ENCODE peak calls at places on chromosomes 11 and 22, in eight cellular contexts. W is heart right ventricle, X is RWPE1, N is esophagus squamous epithelium, M is fibroblast of lung, D is H1, R is MM.1S, E is AG09319. G is an unnamed sample.

GRCh38 chr11:30710216-30710615 is 124.1 kb upstream of the MPPED2 start:
- DNase-seq in E (no peak), X (no peak), W (no peak), N (no peak), M (no peak), R (no peak), D (no peak), G (no peak)

GRCh38 chr22:42958937-42959336 is 56.0 kb downstream of the PACSIN2 start:
- DNase-seq in M (no peak), N (no peak), D (no peak), R (no peak), E (no peak), X (no peak), W (no peak), G (no peak)

GRCh38 chr22:31378123-31378522 is 21.3 kb upstream of the DRG1 start:
- DNase-seq in X (no peak), E (no peak), R (no peak), N (no peak), W (no peak), D (no peak), M (peak), G (no peak)

GRCh38 chr11:102552447-102553200 is 22.1 kb upstream of the MMP7 start:
- DNase-seq in N (no peak), W (no peak), M (no peak), R (no peak), X (peak), E (no peak), D (no peak), G (no peak)

GRCh38 chr11:8839957-8840945 is 70.7 kb upstream of the AKIP1 start:
- DNase-seq in W (no peak), M (peak), N (no peak), R (no peak), D (no peak), E (peak), X (no peak), G (peak)

GRCh38 chr11:94768602-94769511 is 701 bp downstream of the AMOTL1 start:
- DNase-seq in D (no peak), R (peak), N (no peak), X (no peak), E (no peak), W (peak), M (peak), G (peak)

GRCh38 chr11:64649304-64649703 is 58.3 kb downstream of the SLC22A12 start:
- DNase-seq in E (no peak), X (peak), M (peak), D (no peak), R (no peak), N (no peak), W (no peak), G (peak)

GRCh38 chr22:28237092-28237491 is 318.0 kb upstream of the PITPNB start:
- DNase-seq in X (no peak), W (no peak), N (no peak), D (no peak), M (no peak), E (no peak), R (no peak), G (no peak)

GRCh38 chr11:12799373-12799835 is 125.2 kb downstream of the TEAD1 start:
- DNase-seq in M (no peak), R (no peak), E (no peak), W (no peak), N (no peak), D (no peak), X (no peak), G (no peak)

GRCh38 chr11:114438303-114438702 is 964 bp upstream of the REXO2 start:
- DNase-seq in X (peak), M (no peak), E (no peak), N (no peak), D (no peak), R (no peak), W (no peak), G (no peak)

GRCh38 chr11:33692013-33692504 is 8.6 kb downstream of the C11orf91 start:
- DNase-seq in E (peak), N (no peak), W (no peak), R (no peak), M (peak), X (peak), D (no peak), G (no peak)

GRCh38 chr11:37712246-37712645 is 1114.2 kb upstream of the RAG2 start:
- DNase-seq in E (no peak), M (peak), D (peak), N (no peak), W (no peak), X (no peak), R (peak), G (no peak)

GRCh38 chr22:20803696-20804324 is 29.9 kb downstream of the SERPIND1 start:
- DNase-seq in W (peak), N (no peak), R (no peak), M (peak), E (no peak), X (no peak), D (peak), G (peak)

GRCh38 chr22:38860291-38861169 is 11.5 kb downstream of the CBX6 start:
- DNase-seq in D (no peak), R (no peak), N (no peak), X (no peak), E (no peak), W (no peak), M (no peak), G (no peak)

GRCh38 chr22:19896665-19897355 is 42.1 kb upstream of the GNB1L start:
- DNase-seq in W (no peak), D (no peak), X (no peak), R (no peak), E (no peak), M (no peak), N (no peak), G (no peak)

GRCh38 chr11:47847892-47848635 is at the start of gene NUP160:
- DNase-seq in D (peak), N (peak), R (peak), M (peak), E (no peak), W (peak), X (peak), G (peak)

GRCh38 chr11:86219291-86220193 is 25.0 kb upstream of the EED start:
- DNase-seq in X (no peak), W (no peak), M (no peak), N (no peak), E (no peak), R (no peak), D (no peak), G (no peak)

GRCh38 chr22:42612336-42612735 is 2.3 kb downstream of the POLDIP3 start:
- DNase-seq in E (no peak), D (no peak), R (no peak), N (no peak), M (no peak), W (no peak), X (no peak), G (no peak)

GRCh38 chr22:17969732-17970131 is 54.6 kb downstream of the MICAL3 start:
- DNase-seq in N (no peak), X (peak), D (no peak), M (peak), E (peak), W (peak), R (no peak), G (no peak)

GRCh38 chr11:73493838-73494598 is 103.9 kb downstream of the FAM168A start:
- DNase-seq in D (peak), X (peak), M (peak), E (no peak), W (no peak), N (no peak), R (no peak), G (no peak)

GRCh38 chr22:43777204-43777671 is 34.9 kb downstream of the EFCAB6 start:
- DNase-seq in E (peak), M (peak), X (peak), R (no peak), D (no peak), N (no peak), W (no peak), G (no peak)

GRCh38 chr22:45612451-45612901 is 59.2 kb upstream of the ATXN10 start:
- DNase-seq in W (peak), D (no peak), R (no peak), E (peak), X (peak), N (peak), M (peak), G (no peak)

GRCh38 chr11:93498099-93499040 is 44.8 kb downstream of the SMCO4 start:
- DNase-seq in M (peak), D (peak), N (no peak), R (no peak), X (peak), E (no peak), W (no peak), G (no peak)

GRCh38 chr11:91998466-91998865 is 226.2 kb upstream of the FAT3 start:
- DNase-seq in M (no peak), R (no peak), X (no peak), N (no peak), D (no peak), W (no peak), E (no peak), G (no peak)

GRCh38 chr11:33248416-33248957 is 8.7 kb upstream of the HIPK3 start:
- DNase-seq in M (peak), E (no peak), X (peak), D (no peak), W (no peak), R (no peak), N (no peak), G (no peak)

GRCh38 chr22:38398609-38399401 is 56.2 kb downstream of the KCNJ4 start:
- DNase-seq in M (peak), D (peak), E (no peak), W (peak), X (peak), N (peak), R (peak), G (peak)

GRCh38 chr11:1389932-1390587 is at the start of gene BRSK2:
- DNase-seq in R (no peak), D (no peak), E (no peak), M (no peak), X (no peak), N (no peak), W (peak), G (no peak)

GRCh38 chr11:1387521-1387920 is 2.2 kb upstream of the BRSK2 start:
- DNase-seq in R (no peak), M (no peak), D (no peak), E (no peak), W (no peak), N (no peak), X (no peak), G (no peak)

GRCh38 chr11:1388763-1389102 is 1.0 kb upstream of the BRSK2 start:
- DNase-seq in X (no peak), E (no peak), D (no peak), W (peak), R (no peak), N (no peak), M (no peak), G (no peak)

GRCh38 chr11:1389103-1389931 is 417 bp upstream of the BRSK2 start:
- DNase-seq in D (peak), M (peak), X (peak), R (peak), N (peak), W (peak), E (peak), G (peak)

GRCh38 chr11:1387961-1388762 is 1.6 kb upstream of the BRSK2 start:
- DNase-seq in N (no peak), E (no peak), R (peak), M (no peak), W (peak), X (no peak), D (no peak), G (no peak)
- TF ChIP-seq CTCF in N (no peak), E (no peak), R (peak), M (no peak), W (no peak), X (no peak), D (peak), G (no peak)

DNA sequence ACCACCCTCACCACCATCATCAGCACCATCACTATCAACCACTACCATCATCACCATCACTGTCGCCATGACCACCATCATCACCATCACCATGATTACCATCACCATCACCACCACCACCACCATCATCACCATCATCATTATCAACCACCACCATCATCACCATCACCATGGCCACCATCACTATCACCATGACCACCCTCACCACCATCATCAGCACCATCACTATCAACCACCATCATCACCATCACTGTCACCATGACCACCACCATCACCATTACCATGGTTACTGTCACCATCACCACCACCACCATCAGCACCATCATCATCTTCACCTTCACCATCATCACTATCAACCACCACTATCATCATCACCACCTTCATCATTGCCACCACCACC is 183.4 kb downstream of the SHANK2 start:
- DNase-seq in M (no peak), D (no peak), X (no peak), R (no peak), E (no peak), W (no peak), N (no peak), G (no peak)
- TF ChIP-seq CTCF in M (no peak), D (no peak), X (no peak), R (no peak), E (no peak), W (no peak), N (no peak), G (no peak)

DNA sequence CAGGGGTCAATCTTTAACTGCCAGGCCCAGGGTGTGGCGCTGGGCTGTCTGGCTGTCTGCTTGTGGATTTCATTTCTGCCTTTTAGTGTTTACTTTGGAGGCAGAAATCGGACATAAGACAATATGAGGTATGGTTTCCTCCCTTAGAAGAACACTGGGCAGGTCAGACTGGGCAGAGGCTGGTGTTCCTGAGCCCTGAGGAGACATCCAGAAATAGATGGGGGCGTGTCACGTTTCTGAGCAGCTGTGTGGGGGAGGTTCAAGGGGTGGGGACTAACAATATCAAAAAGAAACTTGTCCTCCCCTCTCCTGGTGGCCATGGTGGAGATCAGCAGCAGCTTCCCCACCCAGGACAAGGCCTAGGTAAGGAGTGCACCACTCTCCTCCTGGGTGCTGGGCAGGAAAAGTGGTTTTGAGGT is at the start of gene ART1:
- DNase-seq in N (no peak), M (no peak), E (no peak), D (no peak), R (peak), W (peak), X (no peak), G (no peak)
- TF ChIP-seq CTCF in N (no peak), M (no peak), E (no peak), D (no peak), R (no peak), W (no peak), X (no peak), G (no peak)

GRCh38 chr22:23127788-23128187 is 14.0 kb downstream of the RSPH14 start:
- DNase-seq in M (no peak), W (no peak), R (no peak), X (no peak), E (no peak), N (no peak), D (no peak), G (no peak)

GRCh38 chr22:23127055-23127756 is 14.6 kb downstream of the RSPH14 start:
- DNase-seq in R (no peak), E (no peak), N (no peak), D (no peak), X (no peak), W (no peak), M (no peak), G (no peak)

GRCh38 chr22:23128269-23129108 is 13.3 kb downstream of the RSPH14 start:
- DNase-seq in E (peak), M (peak), R (peak), W (peak), X (peak), D (peak), N (no peak), G (peak)

GRCh38 chr22:23130697-23131096 is 11.1 kb downstream of the RSPH14 start:
- DNase-seq in D (no peak), R (no peak), E (no peak), W (no peak), X (no peak), N (no peak), M (no peak), G (no peak)

DNA sequence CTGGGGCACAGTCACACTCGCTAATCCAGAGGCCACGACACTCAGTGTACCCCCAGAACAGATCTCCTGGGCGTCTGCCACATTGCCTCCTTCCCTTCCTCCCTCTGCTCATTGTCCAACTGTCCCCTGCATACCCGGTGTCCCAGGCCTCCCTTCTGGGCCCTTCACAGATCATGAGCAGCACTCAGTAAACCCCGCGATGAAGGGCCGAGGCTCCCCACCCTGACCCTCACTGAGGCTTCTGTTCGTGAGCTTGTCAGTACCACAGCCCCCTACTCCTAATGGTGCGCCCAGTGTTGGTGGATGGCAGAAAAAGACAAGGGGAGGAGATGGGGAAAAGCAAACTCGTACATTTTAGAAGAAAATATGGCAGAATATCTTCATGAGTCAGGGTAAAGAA is 12.6 kb downstream of the RSPH14 start:
- DNase-seq in E (no peak), W (no peak), N (no peak), M (no peak), D (no peak), R (no peak), X (no peak), G (no peak)
- TF ChIP-seq CTCF in E (no peak), W (no peak), N (no peak), M (no peak), D (no peak), R (no peak), X (no peak), G (no peak)

GRCh38 chr11:29017941-29018340 is 909.8 kb downstream of the METTL15 start:
- DNase-seq in D (no peak), W (no peak), X (no peak), E (no peak), N (no peak), M (no peak), R (no peak), G (no peak)

GRCh38 chr11:29018631-29019030 is 910.4 kb downstream of the METTL15 start:
- DNase-seq in M (peak), N (no peak), R (no peak), W (no peak), D (no peak), E (no peak), X (peak), G (no peak)

GRCh38 chr11:29024386-29024785 is 916.2 kb downstream of the METTL15 start:
- DNase-seq in D (no peak), M (peak), N (no peak), R (no peak), W (no peak), E (no peak), X (no peak), G (no peak)

GRCh38 chr11:29022676-29023075 is 914.5 kb downstream of the METTL15 start:
- DNase-seq in X (no peak), D (no peak), R (no peak), N (no peak), W (no peak), E (no peak), M (no peak), G (no peak)

GRCh38 chr11:29019960-29020683 is 911.9 kb downstream of the METTL15 start:
- DNase-seq in W (no peak), D (no peak), M (peak), X (peak), R (no peak), E (no peak), N (no peak), G (no peak)
- TF ChIP-seq CTCF in W (no peak), D (peak), M (peak), X (no peak), R (peak), E (peak), N (peak), G (no peak)

GRCh38 chr11:82038151-82038550 is 695.5 kb downstream of the FAM181B start:
- DNase-seq in E (no peak), M (no peak), D (no peak), N (no peak), R (no peak), X (no peak), W (no peak), G (no peak)
- TF ChIP-seq CTCF in E (no peak), M (no peak), D (no peak), N (peak), R (no peak), X (no peak), W (no peak), G (no peak)

DNA sequence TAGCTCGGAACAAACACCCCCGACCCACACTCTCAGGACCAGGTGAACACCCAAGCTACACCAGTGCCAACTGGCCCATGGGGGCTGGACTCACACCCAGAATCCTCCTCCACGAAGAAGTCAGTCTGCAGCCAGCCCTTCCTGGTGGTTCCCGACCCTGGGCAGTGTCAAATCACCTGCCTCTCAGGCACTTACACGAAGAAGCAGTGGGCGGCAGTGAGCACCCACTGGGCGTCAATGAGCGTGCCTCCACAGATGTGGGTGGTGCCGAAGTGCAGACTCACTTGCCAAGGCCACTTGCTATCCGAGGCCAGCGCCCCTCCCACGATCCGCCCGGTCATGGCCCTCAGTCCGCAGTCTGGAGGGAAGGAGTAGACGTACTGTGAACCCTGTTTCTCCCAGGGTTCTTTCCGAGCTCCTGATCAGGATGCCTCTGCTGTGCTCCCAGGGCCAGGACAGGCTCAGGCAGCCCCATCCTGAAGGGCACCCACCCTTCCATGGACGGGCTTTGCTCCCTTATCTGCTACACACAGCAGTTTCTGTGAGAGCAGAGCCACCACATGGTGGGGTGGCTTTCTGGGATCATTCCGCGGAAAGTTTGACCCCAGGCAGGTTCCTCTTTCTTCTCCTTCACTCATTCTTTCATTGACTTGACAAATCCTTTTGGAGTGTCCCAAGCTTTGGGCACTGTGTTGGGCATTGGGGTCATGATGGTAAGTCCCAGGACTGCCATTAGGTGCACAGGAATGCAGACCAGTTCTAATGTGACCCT is 19.4 kb downstream of the TMPRSS13 start:
- DNase-seq in W (no peak), R (no peak), N (no peak), D (no peak), X (no peak), E (no peak), M (no peak), G (no peak)
- TF ChIP-seq CTCF in W (no peak), R (no peak), N (no peak), D (no peak), X (no peak), E (no peak), M (no peak), G (no peak)

DNA sequence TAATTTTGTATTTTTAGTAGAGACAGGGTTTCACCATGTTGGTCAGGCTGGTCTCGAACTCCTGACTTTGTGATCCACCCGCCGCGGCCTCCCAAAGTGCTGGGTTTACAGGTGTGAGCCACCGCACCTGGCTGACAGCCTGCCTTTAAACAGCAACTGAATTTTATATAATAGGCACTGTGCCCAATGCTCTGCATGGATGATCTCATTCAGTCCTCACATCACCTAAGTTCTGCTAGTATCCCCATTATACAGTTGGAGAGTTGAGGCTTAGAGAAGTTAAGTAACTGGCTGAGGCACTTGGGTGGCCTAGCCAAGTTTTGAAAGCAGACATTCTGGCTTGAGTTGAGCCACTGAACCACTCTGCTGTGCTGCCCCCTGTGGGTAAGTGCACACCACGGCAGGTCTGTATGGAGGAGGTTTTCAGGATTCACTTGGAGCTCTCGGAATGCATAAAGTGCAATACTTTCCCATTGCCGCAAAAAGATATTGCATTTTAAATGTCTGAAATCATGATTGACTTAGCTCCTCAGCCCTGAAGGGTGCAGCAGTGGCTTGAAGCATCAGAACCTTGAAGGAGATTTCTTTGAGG is 112.4 kb downstream of the LDLRAD3 start:
- DNase-seq in E (no peak), X (no peak), D (no peak), N (no peak), M (peak), W (no peak), R (no peak), G (peak)
- TF ChIP-seq CTCF in E (peak), X (no peak), D (peak), N (peak), M (peak), W (no peak), R (peak), G (peak)